ENCODE peak calls at places on chromosomes 3 and 15, in ten cellular contexts. One of them, this sample, is unnamed.

GRCh38 chr3:11117591-11117990 is 36.7 kb upstream of the HRH1 start:
- DNase-seq in NCI-H1436: no peak
- DNase-seq in stimulated activated naive CD8-positive, alpha-beta T cell treated with anti-CD3 and anti-CD28 coated beads, Interleukin-15, Interleukin-2, amounts not matched to agents 100 U/mL and 50 U/mL, for 24 hours: no peak
- DNase-seq in glutamatergic neuron: no peak
- DNase-seq in T-helper 1 cell: no peak
- DNase-seq in globus pallidus: no peak
- DNase-seq in putamen: no peak
- DNase-seq in PC-9: no peak
- DNase-seq in A549: no peak
- DNase-seq in PC-3: no peak
- DNase-seq in this sample: no peak

GRCh38 chr3:48142316-48142870 is 45.8 kb downstream of the CDC25A start:
- DNase-seq in PC-3: no peak
- DNase-seq in PC-9: no peak
- DNase-seq in NCI-H1436: no peak
- DNase-seq in globus pallidus: no peak
- DNase-seq in A549: no peak
- DNase-seq in stimulated activated naive CD8-positive, alpha-beta T cell treated with anti-CD3 and anti-CD28 coated beads, Interleukin-15, Interleukin-2, amounts not matched to agents 100 U/mL and 50 U/mL, for 24 hours: no peak
- DNase-seq in T-helper 1 cell: no peak
- DNase-seq in glutamatergic neuron: no peak
- DNase-seq in putamen: no peak
- DNase-seq in this sample: no peak

GRCh38 chr15:67146875-67147381 is 81.5 kb downstream of the SMAD3 start:
- DNase-seq in glutamatergic neuron: no peak
- DNase-seq in T-helper 1 cell: no peak
- DNase-seq in A549: peak
- DNase-seq in PC-9: peak
- DNase-seq in globus pallidus: no peak
- DNase-seq in PC-3: peak
- DNase-seq in stimulated activated naive CD8-positive, alpha-beta T cell treated with anti-CD3 and anti-CD28 coated beads, Interleukin-15, Interleukin-2, amounts not matched to agents 100 U/mL and 50 U/mL, for 24 hours: peak
- DNase-seq in NCI-H1436: no peak
- DNase-seq in putamen: no peak
- DNase-seq in this sample: no peak

GRCh38 chr3:83248454-83248853 is 1487.0 kb upstream of the GBE1 start:
- DNase-seq in NCI-H1436: no peak
- DNase-seq in glutamatergic neuron: no peak
- DNase-seq in stimulated activated naive CD8-positive, alpha-beta T cell treated with anti-CD3 and anti-CD28 coated beads, Interleukin-15, Interleukin-2, amounts not matched to agents 100 U/mL and 50 U/mL, for 24 hours: no peak
- DNase-seq in PC-9: no peak
- DNase-seq in T-helper 1 cell: no peak
- DNase-seq in A549: no peak
- DNase-seq in putamen: no peak
- DNase-seq in PC-3: peak
- DNase-seq in globus pallidus: no peak
- DNase-seq in this sample: no peak

GRCh38 chr3:78497692-78498091 is 1270.1 kb downstream of the ROBO1 start:
- DNase-seq in PC-3: peak
- DNase-seq in T-helper 1 cell: no peak
- DNase-seq in stimulated activated naive CD8-positive, alpha-beta T cell treated with anti-CD3 and anti-CD28 coated beads, Interleukin-15, Interleukin-2, amounts not matched to agents 100 U/mL and 50 U/mL, for 24 hours: no peak
- DNase-seq in NCI-H1436: no peak
- DNase-seq in PC-9: no peak
- DNase-seq in glutamatergic neuron: no peak
- DNase-seq in A549: no peak
- DNase-seq in putamen: peak
- DNase-seq in globus pallidus: no peak
- DNase-seq in this sample: no peak

GRCh38 chr15:71610991-71611720 is 199.2 kb upstream of the NR2E3 start:
- DNase-seq in stimulated activated naive CD8-positive, alpha-beta T cell treated with anti-CD3 and anti-CD28 coated beads, Interleukin-15, Interleukin-2, amounts not matched to agents 100 U/mL and 50 U/mL, for 24 hours: no peak
- DNase-seq in T-helper 1 cell: no peak
- DNase-seq in A549: no peak
- DNase-seq in PC-9: no peak
- DNase-seq in NCI-H1436: no peak
- DNase-seq in putamen: no peak
- DNase-seq in PC-3: no peak
- DNase-seq in globus pallidus: no peak
- DNase-seq in glutamatergic neuron: no peak
- DNase-seq in this sample: no peak

GRCh38 chr15:37109952-37110630 is 9.7 kb upstream of the MEIS2 start:
- DNase-seq in stimulated activated naive CD8-positive, alpha-beta T cell treated with anti-CD3 and anti-CD28 coated beads, Interleukin-15, Interleukin-2, amounts not matched to agents 100 U/mL and 50 U/mL, for 24 hours: no peak
- DNase-seq in A549: no peak
- DNase-seq in PC-9: no peak
- DNase-seq in PC-3: no peak
- DNase-seq in T-helper 1 cell: no peak
- DNase-seq in putamen: no peak
- DNase-seq in glutamatergic neuron: peak
- DNase-seq in globus pallidus: no peak
- DNase-seq in NCI-H1436: peak
- DNase-seq in this sample: no peak

GRCh38 chr3:129602730-129603560 is 3.5 kb downstream of the PLXND1 start:
- DNase-seq in T-helper 1 cell: no peak
- DNase-seq in PC-9: peak
- DNase-seq in PC-3: peak
- DNase-seq in glutamatergic neuron: no peak
- DNase-seq in stimulated activated naive CD8-positive, alpha-beta T cell treated with anti-CD3 and anti-CD28 coated beads, Interleukin-15, Interleukin-2, amounts not matched to agents 100 U/mL and 50 U/mL, for 24 hours: no peak
- DNase-seq in globus pallidus: no peak
- DNase-seq in putamen: no peak
- DNase-seq in NCI-H1436: no peak
- DNase-seq in A549: peak
- DNase-seq in this sample: no peak

GRCh38 chr15:80950291-80951078 is 39.1 kb downstream of the MESD start:
- DNase-seq in glutamatergic neuron: no peak
- DNase-seq in NCI-H1436: no peak
- DNase-seq in PC-3: no peak
- DNase-seq in stimulated activated naive CD8-positive, alpha-beta T cell treated with anti-CD3 and anti-CD28 coated beads, Interleukin-15, Interleukin-2, amounts not matched to agents 100 U/mL and 50 U/mL, for 24 hours: no peak
- DNase-seq in T-helper 1 cell: no peak
- DNase-seq in PC-9: no peak
- DNase-seq in A549: no peak
- DNase-seq in putamen: no peak
- DNase-seq in globus pallidus: no peak
- DNase-seq in this sample: no peak

GRCh38 chr3:58200846-58201355 is 9.9 kb downstream of the DNASE1L3 start:
- DNase-seq in stimulated activated naive CD8-positive, alpha-beta T cell treated with anti-CD3 and anti-CD28 coated beads, Interleukin-15, Interleukin-2, amounts not matched to agents 100 U/mL and 50 U/mL, for 24 hours: no peak
- DNase-seq in globus pallidus: no peak
- DNase-seq in PC-3: no peak
- DNase-seq in NCI-H1436: no peak
- DNase-seq in PC-9: no peak
- DNase-seq in T-helper 1 cell: no peak
- DNase-seq in A549: no peak
- DNase-seq in putamen: no peak
- DNase-seq in glutamatergic neuron: peak
- DNase-seq in this sample: no peak

GRCh38 chr15:60774829-60775228 is 295.9 kb upstream of the ICE2 start:
- DNase-seq in putamen: no peak
- DNase-seq in glutamatergic neuron: no peak
- DNase-seq in PC-9: no peak
- DNase-seq in T-helper 1 cell: no peak
- DNase-seq in PC-3: no peak
- DNase-seq in globus pallidus: no peak
- DNase-seq in NCI-H1436: no peak
- DNase-seq in stimulated activated naive CD8-positive, alpha-beta T cell treated with anti-CD3 and anti-CD28 coated beads, Interleukin-15, Interleukin-2, amounts not matched to agents 100 U/mL and 50 U/mL, for 24 hours: no peak
- DNase-seq in A549: no peak
- DNase-seq in this sample: no peak

This sample was measured in germinal center.